ENCODE peak calls at places on chromosomes 16 and 17, in seven cellular contexts. X, Q, B, T, P, V and U are unnamed samples.

GRCh38 chr17:45997624-45998023 is 1.4 kb upstream of the STH start:
- DNase-seq in X (no peak), Q (no peak), B (no peak), T (no peak), P (no peak), V (peak; percentile 59), U (no peak)

GRCh38 chr17:7280519-7281073 is 922 bp upstream of the SLC2A4 start:
- DNase-seq in X (peak; percentile 83), Q (peak; percentile 70), B (peak; percentile 84), T (peak; percentile 78), P (peak; percentile 78), V (peak; percentile 75), U (peak; percentile 91)

GRCh38 chr16:81469183-81469677 is 24.6 kb downstream of the CMIP start:
- DNase-seq in X (no peak), Q (no peak), B (no peak), T (no peak), P (no peak), V (no peak), U (no peak)

GRCh38 chr17:20244671-20245070 is 222.7 kb downstream of the LGALS9B start:
- DNase-seq in X (no peak), Q (no peak), B (no peak), T (no peak), P (peak; percentile 22), V (peak; percentile 33), U (peak; percentile 17)

GRCh38 chr16:11263737-11264136 is 5.4 kb downstream of the TNP2 start:
- DNase-seq in X (no peak), Q (no peak), B (no peak), T (no peak), P (no peak), V (no peak), U (no peak)

GRCh38 chr17:43021739-43022512 is at the start of gene VAT1:
- DNase-seq in X (peak; percentile 79), Q (peak; percentile 74), B (peak; percentile 86), T (peak; percentile 76), P (peak; percentile 80), V (peak; percentile 67), U (peak; percentile 85)

GRCh38 chr16:66366433-66367299 is at the start of gene CDH5:
- DNase-seq in X (peak; percentile 87), Q (peak; percentile 84), B (peak; percentile 85), T (no peak), P (no peak), V (no peak), U (no peak)

GRCh38 chr17:20280051-20280450 is 187.3 kb downstream of the LGALS9B start:
- DNase-seq in X (no peak), Q (no peak), B (no peak), T (no peak), P (no peak), V (no peak), U (no peak)

GRCh38 chr17:40331743-40332641 is 23.0 kb downstream of the RARA start:
- DNase-seq in X (peak; percentile 92), Q (peak; percentile 92), B (peak; percentile 93), T (no peak), P (peak; percentile 52), V (peak; percentile 75), U (no peak)

GRCh38 chr16:1027416-1027815 is 45.1 kb upstream of the SSTR5 start:
- DNase-seq in X (no peak), Q (no peak), B (no peak), T (no peak), P (no peak), V (no peak), U (no peak)

GRCh38 chr16:76386784-76387183 is 109.6 kb downstream of the CNTNAP4 start:
- DNase-seq in X (no peak), Q (no peak), B (no peak), T (peak; percentile 25), P (peak; percentile 1), V (peak; percentile 86), U (peak; percentile 64)

GRCh38 chr16:50578147-50578546 is 30.0 kb downstream of the NKD1 start:
- DNase-seq in X (no peak), Q (no peak), B (no peak), T (no peak), P (no peak), V (no peak), U (peak; percentile 14)

GRCh38 chr16:85437161-85438052 is 175.7 kb upstream of the GSE1 start:
- DNase-seq in X (no peak), Q (peak; percentile 54), B (no peak), T (no peak), P (peak; percentile 52), V (no peak), U (peak; percentile 34)

GRCh38 chr17:16877102-16877501 is 94.8 kb downstream of the TNFRSF13B start:
- DNase-seq in X (no peak), Q (no peak), B (no peak), T (no peak), P (no peak), V (peak; percentile 33), U (peak; percentile 17)

GRCh38 chr17:319266-319665 is 33.3 kb downstream of the RPH3AL start:
- DNase-seq in X (no peak), Q (no peak), B (no peak), T (no peak), P (no peak), V (no peak), U (no peak)

GRCh38 chr16:28292731-28293588 is 635 bp downstream of the SBK1 start:
- DNase-seq in X (no peak), Q (no peak), B (no peak), T (no peak), P (no peak), V (no peak), U (no peak)

GRCh38 chr16:6345090-6345489 is 987.6 kb upstream of the RBFOX1 start:
- DNase-seq in X (no peak), Q (no peak), B (no peak), T (no peak), P (no peak), V (no peak), U (no peak)

DNA sequence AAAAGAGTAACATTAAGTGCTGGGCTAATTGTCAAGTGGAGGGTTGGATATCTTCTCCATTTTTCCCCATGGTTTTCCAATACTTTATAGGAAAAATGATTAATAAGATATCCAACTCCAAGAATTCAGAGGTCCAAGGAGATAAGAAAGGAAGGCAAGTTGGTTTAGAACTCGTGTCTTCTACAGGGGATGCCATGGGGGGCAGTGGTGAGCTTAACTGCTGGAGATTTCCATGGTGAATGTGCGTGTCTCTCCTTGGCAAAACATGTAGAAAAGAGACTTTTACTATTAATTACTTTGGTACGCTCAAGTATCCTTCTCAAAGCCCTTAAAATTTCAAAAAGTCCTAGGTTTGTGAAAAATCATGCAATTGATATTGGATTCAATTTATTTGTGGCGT is 982.9 kb upstream of the RBFOX1 start:
- DNase-seq in X (no peak), Q (no peak), B (no peak), T (no peak), P (no peak), V (no peak), U (no peak)
- TF ChIP-seq CTCF in X (no peak), Q (no peak), B (no peak), T (no peak), P (no peak), V (no peak), U (no peak)

GRCh38 chr16:58128181-58128631 is 975 bp downstream of the CFAP20 start:
- DNase-seq in X (no peak), Q (no peak), B (no peak), T (no peak), P (no peak), V (no peak), U (no peak)

GRCh38 chr16:58128721-58129096 is 472 bp downstream of the CFAP20 start:
- DNase-seq in X (no peak), Q (no peak), B (no peak), T (no peak), P (no peak), V (no peak), U (no peak)

GRCh38 chr16:58126451-58126968 is 2.7 kb downstream of the CFAP20 start:
- DNase-seq in X (no peak), Q (no peak), B (no peak), T (no peak), P (no peak), V (no peak), U (no peak)

GRCh38 chr16:58127033-58127556 is 2.1 kb downstream of the CFAP20 start:
- DNase-seq in X (no peak), Q (no peak), B (no peak), T (peak; percentile 23), P (peak; percentile 60), V (peak; percentile 73), U (peak; percentile 35)

DNA sequence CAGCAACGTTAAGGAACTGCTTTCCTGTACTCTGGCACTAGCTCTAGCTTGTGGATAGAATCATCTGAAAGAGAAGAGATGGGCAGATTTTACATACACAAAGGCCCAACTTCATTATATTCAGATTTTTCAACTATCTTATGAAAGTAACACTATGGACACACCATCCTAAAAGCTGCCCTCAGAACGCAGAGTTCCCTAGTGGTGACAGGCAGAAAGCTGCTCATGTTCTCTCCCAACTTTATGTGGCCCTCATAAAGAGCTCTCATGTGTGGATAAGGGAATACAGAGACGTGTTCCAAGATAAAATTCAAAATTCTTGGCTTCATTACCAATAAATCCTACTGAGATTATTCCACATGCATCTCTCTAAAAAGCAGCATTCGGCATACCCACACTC is 1.5 kb downstream of the CFAP20 start:
- DNase-seq in X (no peak), Q (no peak), B (no peak), T (peak; percentile 11), P (no peak), V (no peak), U (no peak)
- H3K4me3 ChIP-seq in X (no peak overlapping the region), Q (peak overlapping the region; percentile 93), B (peak overlapping the region; percentile 91), T (peak overlapping the region; percentile 98), P (peak overlapping the region; percentile 95), V (peak overlapping the region; percentile 90), U (peak overlapping the region; percentile 91)

DNA sequence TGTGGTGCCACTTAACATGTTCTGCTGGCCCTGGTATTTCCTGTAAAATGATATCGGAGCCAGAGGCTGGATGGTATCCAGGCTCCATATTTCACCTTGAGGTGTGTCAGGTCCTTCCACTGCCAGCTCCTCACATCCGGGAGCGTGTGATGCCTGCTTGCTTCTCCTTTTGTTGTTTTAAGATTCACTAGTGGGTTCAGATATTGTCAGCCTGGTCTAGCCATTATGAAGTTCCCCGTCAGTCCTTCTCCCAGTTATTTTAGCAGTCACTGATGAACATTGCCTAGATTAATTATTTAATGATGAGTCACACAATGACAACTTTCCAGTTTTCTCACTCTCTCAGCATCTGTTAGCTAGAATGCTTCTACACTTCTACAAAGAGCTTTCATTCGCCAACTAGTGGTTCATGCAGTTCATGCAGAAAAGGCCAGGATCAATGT is 11.3 kb downstream of the DNAAF1 start:
- DNase-seq in X (no peak), Q (no peak), B (no peak), T (peak; percentile 19), P (peak; percentile 23), V (peak; percentile 20), U (peak; percentile 53)
- TF ChIP-seq CTCF in X (no peak), Q (no peak), B (no peak), T (peak; percentile 29), P (no peak), V (peak; percentile 14), U (peak; percentile 23)

DNA sequence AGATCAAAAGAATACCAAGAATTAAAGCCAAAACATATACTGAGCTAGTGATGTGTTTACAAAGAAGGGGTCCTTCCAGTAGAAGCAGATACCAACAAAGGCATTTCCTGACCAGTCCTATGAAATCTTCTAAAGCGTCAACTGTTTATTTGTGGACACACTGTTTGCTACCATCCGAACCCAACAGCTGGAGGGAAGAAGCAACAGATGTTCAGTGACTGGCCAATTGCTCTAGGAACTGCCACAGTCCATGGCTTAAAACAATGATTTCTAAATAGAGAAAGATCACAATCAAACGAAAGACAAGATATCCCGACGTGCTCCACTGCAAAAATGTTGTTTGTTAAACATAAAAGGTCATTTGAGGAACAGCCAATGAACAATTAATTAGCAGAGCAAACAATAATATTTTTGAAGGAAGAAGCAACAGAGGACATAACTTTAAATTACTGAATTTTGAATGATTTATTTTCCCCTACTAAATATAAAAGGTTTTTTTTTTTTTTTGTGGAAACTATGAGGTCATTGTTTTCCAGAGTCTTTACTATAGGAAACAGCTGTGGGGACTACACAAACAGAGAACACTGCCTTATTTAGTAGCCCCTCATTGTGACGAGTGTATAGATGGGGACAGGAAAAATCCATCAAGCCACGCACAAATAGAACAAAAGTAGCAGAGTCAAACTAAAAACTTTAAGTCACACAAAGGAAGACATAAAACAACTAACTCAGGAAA is 17.2 kb downstream of the USP31 start:
- DNase-seq in X (no peak), Q (no peak), B (no peak), T (no peak), P (peak; percentile 82), V (peak; percentile 31), U (no peak)
- H3K4me3 ChIP-seq in X (no peak overlapping the region), Q (peak overlapping the region; percentile 33), B (peak overlapping the region; percentile 25), T (no peak overlapping the region), P (peak overlapping the region; percentile 51), V (no peak overlapping the region), U (no peak overlapping the region)